ENCODE peak calls at places on chromosomes 6 and 20, in four cellular contexts. O is astrocyte of the spinal cord, B is astrocyte, Y is iPS-NIHi11. J is an unnamed sample.

GRCh38 chr6:61894536-61894935 is 391.5 kb downstream of the KHDRBS2 start:
- DNase-seq in O (no peak), B (no peak), Y (no peak), J (no peak)

GRCh38 chr20:3084283-3084985 is at the start of gene AVP:
- DNase-seq in O (no peak), B (no peak), Y (peak), J (no peak)

GRCh38 chr20:50513169-50514034 is 3.2 kb downstream of the PTPN1 start:
- DNase-seq in O (peak), B (peak), Y (no peak), J (peak)

GRCh38 chr6:148524509-148524908 is 181.9 kb downstream of the SASH1 start:
- DNase-seq in O (peak), B (peak), Y (no peak), J (peak)

GRCh38 chr6:106097368-106098231 is 11.5 kb downstream of the PRDM1 start:
- DNase-seq in O (peak), B (peak), Y (no peak), J (peak)

GRCh38 chr6:148335582-148335981 is 7.1 kb upstream of the SASH1 start:
- DNase-seq in O (no peak), B (peak), Y (no peak), J (no peak)

GRCh38 chr6:39847216-39847615 is 55.0 kb downstream of the DAAM2 start:
- DNase-seq in O (no peak), B (no peak), Y (peak), J (no peak)

GRCh38 chr20:7971536-7972285 is 31.5 kb upstream of the HAO1 start:
- DNase-seq in O (no peak), B (peak), Y (no peak), J (peak)

GRCh38 chr6:10310826-10311225 is 104.0 kb downstream of the TFAP2A start:
- DNase-seq in O (no peak), B (no peak), Y (no peak), J (no peak)

GRCh38 chr6:83168556-83168955 is 24.5 kb downstream of the PGM3 start:
- DNase-seq in O (no peak), B (no peak), Y (no peak), J (no peak)

GRCh38 chr6:161444464-161444863 is 170.6 kb upstream of the AGPAT4 start:
- DNase-seq in O (peak), B (peak), Y (peak), J (peak)

GRCh38 chr6:29451471-29452193 is 5.2 kb downstream of the OR11A1 start:
- DNase-seq in O (peak), B (no peak), Y (no peak), J (no peak)

GRCh38 chr6:71480577-71480976 is 192.0 kb downstream of the OGFRL1 start:
- DNase-seq in O (no peak), B (no peak), Y (no peak), J (no peak)

GRCh38 chr6:166058064-166058739 is 109.4 kb downstream of the TBXT start:
- DNase-seq in O (peak), B (peak), Y (no peak), J (no peak)

GRCh38 chr20:10672579-10673127 is 1.1 kb downstream of the JAG1 start:
- DNase-seq in O (peak), B (peak), Y (peak), J (peak)

GRCh38 chr20:40980106-40980827 is 48.4 kb upstream of the TOP1 start:
- DNase-seq in O (no peak), B (no peak), Y (no peak), J (no peak)

GRCh38 chr6:2129076-2129695 is 116.2 kb downstream of the GMDS start:
- DNase-seq in O (peak), B (no peak), Y (no peak), J (no peak)

GRCh38 chr6:60671369-60671768 is 1614.7 kb downstream of the KHDRBS2 start:
- DNase-seq in O (no peak), B (no peak), Y (peak), J (no peak)

GRCh38 chr20:38863024-38863851 is 57.7 kb downstream of the PPP1R16B start:
- DNase-seq in O (no peak), B (no peak), Y (no peak), J (no peak)

GRCh38 chr6:35056952-35057351 is 84.2 kb downstream of the TCP11 start:
- DNase-seq in O (no peak), B (no peak), Y (no peak), J (no peak)

GRCh38 chr6:36817864-36818263 is 21.4 kb downstream of the CPNE5 start:
- DNase-seq in O (no peak), B (no peak), Y (no peak), J (no peak)